ENCODE peak calls at places on chromosomes 4 and X, in ten cellular contexts. One of them, this sample, is unnamed.

GRCh38 chrX:12901486-12901885 is 4.9 kb upstream of the TLR8 start:
- DNase-seq in T-helper 9 cell: peak; percentile 63
- DNase-seq in midbrain: peak; percentile 13
- DNase-seq in glutamatergic neuron: peak; percentile 62
- DNase-seq in stimulated activated CD4-positive, alpha-beta T cell treated with anti-CD3 and anti-CD28 coated beads, Interleukin-4, amount 100 ng/mL, for 4 hours: peak; percentile 51
- DNase-seq in endodermal cell: peak; percentile 87
- DNase-seq in HS-5: peak; percentile 6
- DNase-seq in lower leg skin: peak; percentile 42
- DNase-seq in AG09309: no peak
- DNase-seq in dorsolateral prefrontal cortex: peak; percentile 68
- DNase-seq in this sample: peak; percentile 36

GRCh38 chrX:323721-324628 is 5.4 kb upstream of the GTPBP6 start:
- DNase-seq in midbrain: no peak
- DNase-seq in lower leg skin: no peak
- DNase-seq in HS-5: peak; percentile 15
- DNase-seq in dorsolateral prefrontal cortex: no peak
- DNase-seq in glutamatergic neuron: peak; percentile 81
- DNase-seq in endodermal cell: peak; percentile 88
- DNase-seq in stimulated activated CD4-positive, alpha-beta T cell treated with anti-CD3 and anti-CD28 coated beads, Interleukin-4, amount 100 ng/mL, for 4 hours: no peak
- DNase-seq in T-helper 9 cell: peak; percentile 34
- DNase-seq in AG09309: no peak
- DNase-seq in this sample: no peak

GRCh38 chr4:115234405-115235093 is 121.1 kb upstream of the NDST4 start:
- DNase-seq in endodermal cell: peak; percentile 47
- DNase-seq in lower leg skin: no peak
- DNase-seq in T-helper 9 cell: no peak
- DNase-seq in glutamatergic neuron: no peak
- DNase-seq in midbrain: peak; percentile 3
- DNase-seq in dorsolateral prefrontal cortex: no peak
- DNase-seq in AG09309: no peak
- DNase-seq in stimulated activated CD4-positive, alpha-beta T cell treated with anti-CD3 and anti-CD28 coated beads, Interleukin-4, amount 100 ng/mL, for 4 hours: no peak
- DNase-seq in HS-5: no peak
- DNase-seq in this sample: no peak

GRCh38 chr4:4541040-4541631 is 712 bp downstream of the STX18 start:
- DNase-seq in stimulated activated CD4-positive, alpha-beta T cell treated with anti-CD3 and anti-CD28 coated beads, Interleukin-4, amount 100 ng/mL, for 4 hours: no peak
- DNase-seq in midbrain: no peak
- DNase-seq in endodermal cell: no peak
- DNase-seq in T-helper 9 cell: peak; percentile 5
- DNase-seq in lower leg skin: peak; percentile 23
- DNase-seq in AG09309: no peak
- DNase-seq in glutamatergic neuron: no peak
- DNase-seq in HS-5: peak; percentile 22
- DNase-seq in dorsolateral prefrontal cortex: no peak
- DNase-seq in this sample: no peak

GRCh38 chrX:152926279-152926678 is 28.4 kb downstream of the ZNF185 start:
- DNase-seq in stimulated activated CD4-positive, alpha-beta T cell treated with anti-CD3 and anti-CD28 coated beads, Interleukin-4, amount 100 ng/mL, for 4 hours: peak; percentile 57
- DNase-seq in T-helper 9 cell: peak; percentile 10
- DNase-seq in glutamatergic neuron: no peak
- DNase-seq in midbrain: peak; percentile 20
- DNase-seq in endodermal cell: peak; percentile 87
- DNase-seq in HS-5: peak; percentile 46
- DNase-seq in dorsolateral prefrontal cortex: no peak
- DNase-seq in AG09309: no peak
- DNase-seq in lower leg skin: no peak
- DNase-seq in this sample: peak; percentile 79

GRCh38 chr4:156677656-156678055 is 293.9 kb downstream of the PDGFC start:
- DNase-seq in glutamatergic neuron: no peak
- DNase-seq in stimulated activated CD4-positive, alpha-beta T cell treated with anti-CD3 and anti-CD28 coated beads, Interleukin-4, amount 100 ng/mL, for 4 hours: no peak
- DNase-seq in T-helper 9 cell: no peak
- DNase-seq in AG09309: no peak
- DNase-seq in endodermal cell: no peak
- DNase-seq in midbrain: no peak
- DNase-seq in HS-5: no peak
- DNase-seq in dorsolateral prefrontal cortex: no peak
- DNase-seq in lower leg skin: no peak
- DNase-seq in this sample: no peak

GRCh38 chr4:70943115-70943514 is 40.9 kb downstream of the MOB1B start:
- DNase-seq in glutamatergic neuron: no peak
- DNase-seq in midbrain: no peak
- DNase-seq in dorsolateral prefrontal cortex: no peak
- DNase-seq in lower leg skin: no peak
- DNase-seq in HS-5: no peak
- DNase-seq in AG09309: no peak
- DNase-seq in T-helper 9 cell: no peak
- DNase-seq in endodermal cell: no peak
- DNase-seq in stimulated activated CD4-positive, alpha-beta T cell treated with anti-CD3 and anti-CD28 coated beads, Interleukin-4, amount 100 ng/mL, for 4 hours: no peak
- DNase-seq in this sample: no peak

GRCh38 chr4:37685726-37686372 is 327 bp downstream of the RELL1 start:
- DNase-seq in dorsolateral prefrontal cortex: no peak
- DNase-seq in stimulated activated CD4-positive, alpha-beta T cell treated with anti-CD3 and anti-CD28 coated beads, Interleukin-4, amount 100 ng/mL, for 4 hours: peak; percentile 42
- DNase-seq in AG09309: no peak
- DNase-seq in midbrain: peak; percentile 43
- DNase-seq in glutamatergic neuron: peak; percentile 67
- DNase-seq in T-helper 9 cell: peak; percentile 49
- DNase-seq in HS-5: no peak
- DNase-seq in lower leg skin: no peak
- DNase-seq in endodermal cell: no peak
- DNase-seq in this sample: peak; percentile 61

GRCh38 chr4:142091691-142092182 is 455.4 kb downstream of the IL15 start:
- DNase-seq in lower leg skin: peak; percentile 41
- DNase-seq in glutamatergic neuron: no peak
- DNase-seq in endodermal cell: no peak
- DNase-seq in midbrain: no peak
- DNase-seq in AG09309: peak; percentile 98
- DNase-seq in stimulated activated CD4-positive, alpha-beta T cell treated with anti-CD3 and anti-CD28 coated beads, Interleukin-4, amount 100 ng/mL, for 4 hours: no peak
- DNase-seq in T-helper 9 cell: no peak
- DNase-seq in HS-5: peak; percentile 84
- DNase-seq in dorsolateral prefrontal cortex: no peak
- DNase-seq in this sample: no peak

GRCh38 chrX:45172890-45173289 is 27.8 kb downstream of the DIPK2B start:
- DNase-seq in AG09309: peak; percentile 16
- DNase-seq in midbrain: no peak
- DNase-seq in endodermal cell: no peak
- DNase-seq in dorsolateral prefrontal cortex: no peak
- DNase-seq in lower leg skin: no peak
- DNase-seq in glutamatergic neuron: no peak
- DNase-seq in HS-5: no peak
- DNase-seq in stimulated activated CD4-positive, alpha-beta T cell treated with anti-CD3 and anti-CD28 coated beads, Interleukin-4, amount 100 ng/mL, for 4 hours: no peak
- DNase-seq in T-helper 9 cell: no peak
- DNase-seq in this sample: no peak

GRCh38 chr4:52874948-52875347 is 12.8 kb downstream of the RASL11B start:
- DNase-seq in T-helper 9 cell: no peak
- DNase-seq in endodermal cell: peak; percentile 40
- DNase-seq in stimulated activated CD4-positive, alpha-beta T cell treated with anti-CD3 and anti-CD28 coated beads, Interleukin-4, amount 100 ng/mL, for 4 hours: no peak
- DNase-seq in lower leg skin: no peak
- DNase-seq in AG09309: no peak
- DNase-seq in dorsolateral prefrontal cortex: no peak
- DNase-seq in glutamatergic neuron: no peak
- DNase-seq in HS-5: no peak
- DNase-seq in midbrain: no peak
- DNase-seq in this sample: no peak

GRCh38 chr4:23728971-23729370 is 160.9 kb downstream of the PPARGC1A start:
- DNase-seq in midbrain: no peak
- DNase-seq in stimulated activated CD4-positive, alpha-beta T cell treated with anti-CD3 and anti-CD28 coated beads, Interleukin-4, amount 100 ng/mL, for 4 hours: no peak
- DNase-seq in HS-5: peak; percentile 20
- DNase-seq in T-helper 9 cell: no peak
- DNase-seq in glutamatergic neuron: no peak
- DNase-seq in lower leg skin: no peak
- DNase-seq in AG09309: no peak
- DNase-seq in dorsolateral prefrontal cortex: no peak
- DNase-seq in endodermal cell: no peak
- DNase-seq in this sample: no peak

GRCh38 chr4:76767983-76768382 is 130.0 kb downstream of the SOWAHB start:
- DNase-seq in HS-5: no peak
- DNase-seq in stimulated activated CD4-positive, alpha-beta T cell treated with anti-CD3 and anti-CD28 coated beads, Interleukin-4, amount 100 ng/mL, for 4 hours: no peak
- DNase-seq in dorsolateral prefrontal cortex: no peak
- DNase-seq in endodermal cell: no peak
- DNase-seq in midbrain: no peak
- DNase-seq in AG09309: no peak
- DNase-seq in T-helper 9 cell: no peak
- DNase-seq in glutamatergic neuron: no peak
- DNase-seq in lower leg skin: no peak
- DNase-seq in this sample: no peak

GRCh38 chr4:16969696-16970135 is 71.3 kb upstream of the LDB2 start:
- DNase-seq in endodermal cell: no peak
- DNase-seq in T-helper 9 cell: no peak
- DNase-seq in glutamatergic neuron: no peak
- DNase-seq in dorsolateral prefrontal cortex: no peak
- DNase-seq in AG09309: no peak
- DNase-seq in midbrain: no peak
- DNase-seq in HS-5: peak; percentile 13
- DNase-seq in lower leg skin: no peak
- DNase-seq in stimulated activated CD4-positive, alpha-beta T cell treated with anti-CD3 and anti-CD28 coated beads, Interleukin-4, amount 100 ng/mL, for 4 hours: no peak
- DNase-seq in this sample: no peak

GRCh38 chr4:67576538-67576937 is 18.0 kb downstream of the STAP1 start:
- DNase-seq in dorsolateral prefrontal cortex: no peak
- DNase-seq in midbrain: no peak
- DNase-seq in stimulated activated CD4-positive, alpha-beta T cell treated with anti-CD3 and anti-CD28 coated beads, Interleukin-4, amount 100 ng/mL, for 4 hours: no peak
- DNase-seq in glutamatergic neuron: no peak
- DNase-seq in lower leg skin: no peak
- DNase-seq in HS-5: no peak
- DNase-seq in AG09309: no peak
- DNase-seq in T-helper 9 cell: no peak
- DNase-seq in endodermal cell: no peak
- DNase-seq in this sample: no peak

GRCh38 chr4:13527983-13528822 is 16.1 kb downstream of the NKX3-2 start:
- DNase-seq in dorsolateral prefrontal cortex: no peak
- DNase-seq in glutamatergic neuron: no peak
- DNase-seq in midbrain: no peak
- DNase-seq in endodermal cell: no peak
- DNase-seq in AG09309: no peak
- DNase-seq in T-helper 9 cell: no peak
- DNase-seq in stimulated activated CD4-positive, alpha-beta T cell treated with anti-CD3 and anti-CD28 coated beads, Interleukin-4, amount 100 ng/mL, for 4 hours: peak; percentile 26
- DNase-seq in HS-5: no peak
- DNase-seq in lower leg skin: no peak
- DNase-seq in this sample: no peak

GRCh38 chrX:94645727-94646126 is 971.7 kb downstream of the FAM133A start:
- DNase-seq in stimulated activated CD4-positive, alpha-beta T cell treated with anti-CD3 and anti-CD28 coated beads, Interleukin-4, amount 100 ng/mL, for 4 hours: no peak
- DNase-seq in T-helper 9 cell: no peak
- DNase-seq in glutamatergic neuron: no peak
- DNase-seq in HS-5: no peak
- DNase-seq in endodermal cell: no peak
- DNase-seq in dorsolateral prefrontal cortex: no peak
- DNase-seq in AG09309: no peak
- DNase-seq in midbrain: no peak
- DNase-seq in lower leg skin: no peak
- DNase-seq in this sample: no peak